ENCODE peak calls at places on chromosome 3, in seven cellular contexts. W is PC-9, Y is OCI-LY7, E is A549, Q is cardiac muscle cell, O is substantia nigra, I is pancreas. K is an unnamed sample.

GRCh38 chr3:115062412-115062956 is 84.6 kb downstream of the ZBTB20 start:
- DNase-seq in Y (no peak), Q (peak), O (no peak), I (no peak), W (no peak), E (no peak), K (no peak)

GRCh38 chr3:190807719-190808375 is 54.6 kb downstream of the GMNC start:
- DNase-seq in O (no peak), Q (peak), I (peak), E (no peak), W (peak), Y (no peak), K (no peak)

GRCh38 chr3:186021673-186022362 is 84.0 kb upstream of the TRA2B start:
- DNase-seq in W (peak), E (no peak), Q (peak), Y (no peak), I (no peak), O (no peak), K (peak)

GRCh38 chr3:32177702-32178198 is 60.7 kb upstream of the CMTM8 start:
- DNase-seq in O (peak), Y (peak), I (no peak), E (peak), W (peak), Q (peak), K (peak)

GRCh38 chr3:100335137-100335833 is 728 bp downstream of the NIT2 start:
- DNase-seq in I (no peak), Q (peak), O (no peak), W (peak), E (peak), Y (peak), K (no peak)

GRCh38 chr3:10140996-10141546 is 507 bp upstream of the VHL start:
- DNase-seq in O (no peak), E (no peak), I (no peak), Q (no peak), Y (peak), W (no peak), K (no peak)

GRCh38 chr3:147705626-147706025 is 296.5 kb downstream of the ZIC1 start:
- DNase-seq in E (no peak), Y (no peak), Q (no peak), O (no peak), I (no peak), W (no peak), K (no peak)

GRCh38 chr3:124520970-124521369 is 209.3 kb upstream of the UMPS start:
- DNase-seq in Q (no peak), Y (no peak), E (no peak), W (no peak), I (no peak), O (no peak), K (no peak)

GRCh38 chr3:48716982-48717746 is at the start of gene IP6K2:
- DNase-seq in O (peak), Y (peak), Q (peak), I (peak), E (peak), W (peak), K (peak)

GRCh38 chr3:29922990-29923746 is 642.3 kb downstream of the RBMS3 start:
- DNase-seq in Q (peak), I (no peak), O (no peak), Y (no peak), W (peak), E (no peak), K (no peak)

GRCh38 chr3:185318136-185318535 is 44.8 kb upstream of the MAP3K13 start:
- DNase-seq in O (no peak), I (no peak), Q (peak), Y (no peak), W (no peak), E (no peak), K (no peak)

GRCh38 chr3:56806407-56806806 is 4.7 kb upstream of the ARHGEF3 start:
- DNase-seq in W (no peak), Y (no peak), Q (no peak), O (peak), I (no peak), E (no peak), K (no peak)

GRCh38 chr3:63479661-63480035 is 172.8 kb upstream of the SNTN start:
- DNase-seq in O (no peak), I (no peak), Y (no peak), E (no peak), W (no peak), Q (peak), K (no peak)

GRCh38 chr3:119301662-119302061 is 7.5 kb downstream of the ARHGAP31 start:
- DNase-seq in Q (no peak), E (no peak), W (no peak), O (no peak), Y (no peak), I (no peak), K (no peak)

GRCh38 chr3:61172684-61173083 is 78.6 kb downstream of the FHIT start:
- DNase-seq in I (no peak), Y (no peak), Q (no peak), O (no peak), E (no peak), W (peak), K (no peak)

GRCh38 chr3:77412591-77412990 is 372.7 kb downstream of the ROBO2 start:
- DNase-seq in Y (no peak), O (no peak), W (no peak), I (no peak), E (no peak), Q (no peak), K (no peak)
- H3K27ac ChIP-seq in Y (no peak), O (no peak), W (no peak), I (no peak), E (no peak), Q (no peak), K (no peak)

GRCh38 chr3:42655980-42656679 is 2.6 kb downstream of the ZBTB47 start:
- DNase-seq in E (no peak), Y (no peak), O (no peak), W (no peak), Q (peak), I (peak), K (no peak)

GRCh38 chr3:42653560-42654330 is at the start of gene ZBTB47:
- DNase-seq in Y (no peak), W (no peak), O (peak), I (peak), E (no peak), Q (peak), K (no peak)

GRCh38 chr3:42654331-42655201 is 1.1 kb downstream of the ZBTB47 start:
- DNase-seq in I (peak), O (peak), Q (peak), E (no peak), Y (no peak), W (peak), K (no peak)

GRCh38 chr3:42656680-42657610 is 3.4 kb downstream of the ZBTB47 start:
- DNase-seq in W (no peak), E (no peak), O (no peak), I (no peak), Q (no peak), Y (no peak), K (no peak)

DNA sequence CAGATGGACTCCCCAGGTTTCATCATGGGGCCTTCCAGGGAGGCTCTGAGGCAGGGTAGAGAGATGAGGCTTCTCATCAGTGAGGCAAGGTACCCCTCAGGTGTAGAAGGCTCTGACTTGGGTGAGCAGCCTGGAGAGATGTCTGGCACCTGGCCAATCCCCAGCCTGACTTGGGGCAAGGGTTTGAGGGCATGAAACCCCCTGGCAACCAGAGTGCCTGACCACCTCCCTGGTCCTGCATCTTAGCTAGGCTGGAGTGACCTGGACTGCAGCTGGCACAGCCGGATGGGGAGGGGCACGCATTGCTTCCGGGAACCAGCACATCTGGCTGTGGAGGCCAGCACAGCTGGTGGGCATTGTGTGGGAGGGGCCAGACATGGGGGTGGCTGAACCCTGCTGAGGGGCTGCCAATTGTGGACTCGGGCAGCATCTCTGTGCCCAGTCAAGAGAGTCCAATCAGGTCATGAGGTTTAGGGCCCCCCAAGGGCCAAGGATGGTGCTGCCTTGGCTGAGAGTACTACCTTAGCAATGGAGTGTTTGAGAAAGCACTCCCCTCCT is 1.9 kb downstream of the ZBTB47 start:
- DNase-seq in Q (no peak), O (no peak), W (no peak), E (no peak), Y (no peak), I (peak), K (no peak)
- H3K27ac ChIP-seq in Q (no peak), O (peak), W (no peak), E (peak), Y (no peak), I (peak), K (no peak)

GRCh38 chr3:171805687-171806086 is 4.6 kb downstream of the PLD1 start:
- DNase-seq in Q (no peak), O (no peak), E (no peak), I (no peak), Y (no peak), W (no peak), K (no peak)
- H3K27ac ChIP-seq in Q (no peak), O (no peak), E (peak), I (no peak), Y (no peak), W (peak), K (peak)

DNA sequence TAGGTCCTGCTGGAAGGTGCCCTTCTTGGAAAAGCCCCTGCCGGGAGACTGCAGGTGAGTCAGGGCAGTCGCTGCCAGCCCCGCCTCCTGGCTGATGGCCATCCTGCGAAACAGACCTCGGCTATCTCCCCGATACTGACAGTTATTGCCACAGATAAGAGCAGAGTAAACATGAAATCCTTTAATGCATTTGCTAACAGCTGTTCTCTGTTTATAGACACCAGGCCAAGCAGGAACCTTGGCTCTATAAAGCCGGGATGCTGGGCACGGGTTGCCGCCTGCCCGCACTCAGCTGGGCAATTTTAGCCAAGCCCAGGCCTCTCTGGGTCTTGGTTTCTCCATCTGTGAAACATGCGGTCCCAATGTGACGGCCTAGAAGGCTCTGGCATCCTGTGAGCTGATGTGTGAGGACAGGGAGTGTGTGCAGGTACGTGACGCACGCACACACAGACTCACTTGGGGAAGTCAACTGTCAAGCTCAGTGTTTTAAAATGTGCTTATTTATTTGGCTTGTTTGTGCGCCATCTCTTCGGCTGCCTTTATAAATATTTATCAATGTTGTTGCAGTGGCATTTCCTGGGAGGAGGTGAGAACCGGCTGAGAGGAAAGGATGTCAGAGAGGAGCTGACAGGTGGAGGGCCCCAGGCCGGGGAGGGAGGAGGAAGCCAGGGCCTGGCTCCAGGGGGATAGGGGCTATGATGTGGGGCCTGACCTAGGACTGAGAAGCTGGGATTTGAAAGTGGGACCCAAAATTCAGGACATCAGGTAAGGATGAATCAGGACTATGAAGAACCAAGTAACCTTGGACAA is 50.8 kb upstream of the PRR23E start:
- DNase-seq in W (peak), Y (no peak), I (peak), Q (no peak), O (no peak), E (peak), K (no peak)
- H3K27ac ChIP-seq in W (no peak), Y (no peak), I (no peak), Q (no peak), O (no peak), E (no peak), K (no peak)

GRCh38 chr3:71129611-71130515 is 453.7 kb downstream of the FOXP1 start:
- DNase-seq in Y (peak), W (no peak), E (no peak), I (no peak), Q (peak), O (peak), K (no peak)
- H3K27ac ChIP-seq in Y (peak), W (no peak), E (peak), I (peak), Q (peak), O (peak), K (no peak)

DNA sequence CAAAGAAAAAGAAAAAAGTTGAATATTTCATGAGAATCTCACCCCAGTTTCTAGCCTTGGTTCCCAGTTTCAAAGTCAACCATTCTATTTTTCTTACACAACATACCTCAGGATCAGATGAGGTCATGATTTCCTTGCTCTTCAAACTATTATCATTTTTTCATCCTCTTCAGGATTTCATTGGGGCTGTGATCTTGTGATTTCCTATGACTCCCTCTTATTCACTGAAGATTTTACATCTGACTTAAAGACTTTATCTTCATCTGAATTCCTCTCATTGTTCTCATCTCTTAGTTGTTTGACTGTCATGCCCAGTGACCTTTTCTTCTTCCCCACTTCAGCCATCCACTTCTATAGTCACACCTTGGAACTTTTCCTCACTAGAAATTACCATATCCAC is 3.1 kb upstream of the C3orf33 start:
- DNase-seq in E (no peak), I (no peak), Q (no peak), W (no peak), Y (no peak), O (no peak), K (no peak)
- H3K27ac ChIP-seq in E (no peak), I (no peak), Q (no peak), W (no peak), Y (no peak), O (no peak), K (no peak)

DNA sequence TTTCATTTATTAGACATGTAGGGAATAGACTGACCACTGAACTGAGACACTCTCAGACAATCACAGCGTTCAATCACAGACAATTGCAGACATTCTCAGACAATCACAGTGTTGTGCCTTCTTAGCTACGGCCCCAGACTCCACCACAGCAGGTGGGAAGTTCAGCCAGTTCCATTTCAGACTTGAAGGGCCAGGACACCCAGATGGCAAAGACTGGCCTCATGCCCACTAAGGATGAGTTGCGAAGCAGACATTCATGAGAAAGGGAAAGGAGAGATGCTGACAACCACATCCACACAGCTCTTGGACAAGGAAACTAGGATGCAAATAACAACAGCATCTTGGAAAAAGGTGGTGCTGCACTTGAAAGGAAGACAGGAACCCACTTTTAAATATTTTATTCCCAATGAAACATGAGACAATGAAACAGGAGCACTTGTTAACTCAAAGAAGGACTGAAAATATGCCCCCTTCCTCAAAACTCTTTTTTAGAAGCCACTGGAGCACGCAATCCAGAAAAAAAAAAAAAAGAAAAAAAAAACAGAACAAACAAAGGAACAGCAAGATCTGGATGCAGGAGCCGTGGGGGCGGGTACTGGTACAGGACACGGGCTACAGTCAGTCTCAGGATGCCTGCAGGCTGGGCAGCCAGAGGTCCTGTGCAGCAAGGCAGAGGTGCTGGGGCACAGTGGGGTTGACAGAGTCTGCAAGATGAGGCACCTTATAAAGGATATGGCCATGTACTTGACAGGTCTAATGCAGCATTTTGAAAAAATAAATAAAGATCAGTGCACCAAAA is 22.1 kb upstream of the ALDH1L1 start:
- DNase-seq in E (no peak), W (no peak), I (no peak), Q (no peak), Y (no peak), O (no peak), K (no peak)
- H3K27ac ChIP-seq in E (no peak), W (no peak), I (no peak), Q (no peak), Y (no peak), O (no peak), K (no peak)

GRCh38 chr3:188212308-188212969 is 58.5 kb downstream of the LPP start:
- DNase-seq in I (no peak), E (peak), Y (no peak), W (no peak), O (no peak), Q (peak), K (no peak)
- H3K27ac ChIP-seq in I (peak), E (peak), Y (peak), W (no peak), O (no peak), Q (peak), K (no peak)